ENCODE peak calls at places on chromosome 14, in eight cellular contexts. Z is K562, K is suprapubic skin, V is HCT116, Q is HL-60, N is stomach, S is transverse colon, Y is breast epithelium. X is an unnamed sample.

GRCh38 chr14:42710071-42710470 is 1103.4 kb downstream of the LRFN5 start:
- DNase-seq in Z (no peak), K (no peak), V (no peak), Q (no peak), N (no peak), S (no peak), Y (no peak), X (no peak)

GRCh38 chr14:104797112-104798044 is 1.8 kb upstream of the AKT1 start:
- DNase-seq in Z (peak), K (no peak), V (no peak), Q (no peak), N (peak), S (peak), Y (no peak), X (no peak)

GRCh38 chr14:75829316-75829715 is 152.5 kb downstream of the TGFB3 start:
- DNase-seq in Z (no peak), K (no peak), V (no peak), Q (no peak), N (no peak), S (no peak), Y (no peak), X (no peak)

GRCh38 chr14:66827182-66827581 is 319.2 kb downstream of the GPHN start:
- DNase-seq in Z (no peak), K (no peak), V (no peak), Q (no peak), N (no peak), S (no peak), Y (no peak), X (no peak)

GRCh38 chr14:100673085-100673806 is 53.4 kb upstream of the DLK1 start:
- DNase-seq in Z (peak), K (no peak), V (no peak), Q (no peak), N (peak), S (peak), Y (no peak), X (no peak)

GRCh38 chr14:34684578-34684977 is 29.8 kb downstream of the CFL2 start:
- DNase-seq in Z (no peak), K (no peak), V (no peak), Q (peak), N (no peak), S (no peak), Y (no peak), X (no peak)

GRCh38 chr14:51692646-51693045 is 40.9 kb downstream of the FRMD6 start:
- DNase-seq in Z (no peak), K (no peak), V (no peak), Q (no peak), N (no peak), S (no peak), Y (no peak), X (no peak)

GRCh38 chr14:68397827-68398226 is 395.0 kb downstream of the ZFP36L1 start:
- DNase-seq in Z (no peak), K (no peak), V (no peak), Q (no peak), N (no peak), S (no peak), Y (no peak), X (peak)

GRCh38 chr14:35155962-35156361 is 33.6 kb downstream of the PRORP start:
- DNase-seq in Z (no peak), K (no peak), V (no peak), Q (no peak), N (no peak), S (no peak), Y (no peak), X (no peak)

GRCh38 chr14:44914849-44915248 is 46.9 kb downstream of the KLHL28 start:
- DNase-seq in Z (no peak), K (no peak), V (no peak), Q (no peak), N (no peak), S (no peak), Y (no peak), X (no peak)

GRCh38 chr14:81275995-81276698 is 55.4 kb upstream of the GTF2A1 start:
- DNase-seq in Z (no peak), K (no peak), V (no peak), Q (no peak), N (no peak), S (no peak), Y (no peak), X (no peak)

GRCh38 chr14:45065540-45065939 is 18.4 kb upstream of the PRPF39 start:
- DNase-seq in Z (no peak), K (no peak), V (no peak), Q (no peak), N (no peak), S (no peak), Y (no peak), X (no peak)

GRCh38 chr14:92153581-92153980 is 31.8 kb downstream of the CPSF2 start:
- DNase-seq in Z (no peak), K (no peak), V (no peak), Q (no peak), N (no peak), S (no peak), Y (no peak), X (no peak)

GRCh38 chr14:65318636-65319506 is 93.7 kb upstream of the FUT8 start:
- DNase-seq in Z (no peak), K (no peak), V (no peak), Q (no peak), N (no peak), S (no peak), Y (no peak), X (no peak)

GRCh38 chr14:59359451-59360124 is 105.6 kb downstream of the GPR135 start:
- DNase-seq in Z (no peak), K (no peak), V (no peak), Q (peak), N (no peak), S (no peak), Y (no peak), X (no peak)

GRCh38 chr14:85079842-85080741 is 449.9 kb upstream of the FLRT2 start:
- DNase-seq in Z (no peak), K (no peak), V (no peak), Q (no peak), N (no peak), S (no peak), Y (no peak), X (no peak)

GRCh38 chr14:102949062-102949800 is 26.8 kb downstream of the AMN start:
- DNase-seq in Z (no peak), K (no peak), V (no peak), Q (peak), N (no peak), S (peak), Y (no peak), X (peak)

GRCh38 chr14:28772613-28773012 is 6.0 kb downstream of the FOXG1 start:
- DNase-seq in Z (no peak), K (no peak), V (no peak), Q (no peak), N (no peak), S (no peak), Y (no peak), X (no peak)

GRCh38 chr14:98808494-98809407 is 463.2 kb downstream of the BCL11B start:
- DNase-seq in Z (no peak), K (no peak), V (no peak), Q (no peak), N (peak), S (no peak), Y (peak), X (no peak)

GRCh38 chr14:86722612-86723253 is 1192.8 kb downstream of the FLRT2 start:
- DNase-seq in Z (no peak), K (no peak), V (no peak), Q (no peak), N (no peak), S (no peak), Y (no peak), X (no peak)

GRCh38 chr14:83849999-83850611 is 1679.8 kb upstream of the FLRT2 start:
- DNase-seq in Z (no peak), K (no peak), V (no peak), Q (no peak), N (no peak), S (no peak), Y (no peak), X (no peak)

GRCh38 chr14:105058521-105059034 is 6.7 kb downstream of the GPR132 start:
- DNase-seq in Z (no peak), K (no peak), V (no peak), Q (peak), N (no peak), S (no peak), Y (no peak), X (no peak)

GRCh38 chr14:65286443-65286842 is 126.1 kb upstream of the FUT8 start:
- DNase-seq in Z (peak), K (no peak), V (peak), Q (no peak), N (peak), S (no peak), Y (no peak), X (no peak)

GRCh38 chr14:69351385-69351784 is 46.7 kb downstream of the ERH start:
- DNase-seq in Z (no peak), K (no peak), V (no peak), Q (peak), N (no peak), S (no peak), Y (no peak), X (peak)

GRCh38 chr14:82855912-82856381 is 1322.3 kb upstream of the SEL1L start:
- DNase-seq in Z (no peak), K (no peak), V (no peak), Q (peak), N (no peak), S (no peak), Y (no peak), X (no peak)

GRCh38 chr14:54329082-54329695 is 67.6 kb upstream of the CDKN3 start:
- DNase-seq in Z (peak), K (no peak), V (peak), Q (peak), N (peak), S (peak), Y (no peak), X (no peak)

GRCh38 chr14:64673748-64674147 is 30.5 kb upstream of the PLEKHG3 start:
- DNase-seq in Z (no peak), K (no peak), V (no peak), Q (peak), N (no peak), S (no peak), Y (no peak), X (peak)

GRCh38 chr14:70821916-70822705 is 12.8 kb upstream of the MAP3K9 start:
- DNase-seq in Z (peak), K (no peak), V (no peak), Q (peak), N (peak), S (peak), Y (no peak), X (peak)

GRCh38 chr14:55599250-55599879 is 19.4 kb downstream of the KTN1 start:
- DNase-seq in Z (no peak), K (no peak), V (peak), Q (peak), N (peak), S (peak), Y (peak), X (no peak)
- H3K27ac ChIP-seq in Z (no peak), K (no peak), V (peak), Q (no peak), N (no peak), S (peak), Y (no peak), X (no peak)

GRCh38 chr14:94343238-94343637 is 20.1 kb upstream of the SERPINA6 start:
- DNase-seq in Z (no peak), K (no peak), V (no peak), Q (no peak), N (no peak), S (no peak), Y (no peak), X (no peak)

GRCh38 chr14:94344389-94344788 is 21.3 kb upstream of the SERPINA6 start:
- DNase-seq in Z (no peak), K (no peak), V (no peak), Q (no peak), N (no peak), S (no peak), Y (no peak), X (no peak)

GRCh38 chr14:94341654-94342333 is 18.7 kb upstream of the SERPINA6 start:
- DNase-seq in Z (no peak), K (no peak), V (no peak), Q (peak), N (no peak), S (no peak), Y (no peak), X (no peak)

GRCh38 chr14:94340533-94340932 is 17.4 kb upstream of the SERPINA6 start:
- DNase-seq in Z (no peak), K (no peak), V (no peak), Q (no peak), N (no peak), S (no peak), Y (no peak), X (no peak)

GRCh38 chr14:94342334-94342934 is 19.3 kb upstream of the SERPINA6 start:
- DNase-seq in Z (no peak), K (peak), V (peak), Q (no peak), N (peak), S (peak), Y (peak), X (no peak)
- TF ChIP-seq POLR2AphosphoS5 in Z (no peak), K (peak), V (peak), Q (no peak), N (peak), S (peak), Y (no peak), X (peak)

GRCh38 chr14:52700701-52701172 is 5.4 kb upstream of the ERO1A start:
- DNase-seq in Z (no peak), K (no peak), V (peak), Q (no peak), N (no peak), S (no peak), Y (no peak), X (no peak)
- H3K27ac ChIP-seq in Z (no peak), K (no peak), V (peak), Q (no peak), N (peak), S (peak), Y (peak), X (peak)

GRCh38 chr14:26415618-26416123 is 182.2 kb downstream of the NOVA1 start:
- DNase-seq in Z (no peak), K (peak), V (no peak), Q (no peak), N (peak), S (peak), Y (peak), X (no peak)
- TF ChIP-seq POLR2AphosphoS5 in Z (no peak), K (no peak), V (no peak), Q (no peak), N (no peak), S (peak), Y (no peak), X (no peak)

GRCh38 chr14:52914295-52914694 is 36.6 kb downstream of the FERMT2 start:
- DNase-seq in Z (no peak), K (no peak), V (no peak), Q (no peak), N (no peak), S (no peak), Y (no peak), X (no peak)

GRCh38 chr14:52919971-52920370 is 30.9 kb downstream of the FERMT2 start:
- DNase-seq in Z (no peak), K (no peak), V (no peak), Q (no peak), N (no peak), S (no peak), Y (no peak), X (no peak)

GRCh38 chr14:52918486-52918885 is 32.4 kb downstream of the FERMT2 start:
- DNase-seq in Z (no peak), K (no peak), V (no peak), Q (peak), N (no peak), S (no peak), Y (no peak), X (no peak)

GRCh38 chr14:52922059-52922458 is 28.8 kb downstream of the FERMT2 start:
- DNase-seq in Z (no peak), K (no peak), V (no peak), Q (no peak), N (no peak), S (no peak), Y (no peak), X (no peak)

DNA sequence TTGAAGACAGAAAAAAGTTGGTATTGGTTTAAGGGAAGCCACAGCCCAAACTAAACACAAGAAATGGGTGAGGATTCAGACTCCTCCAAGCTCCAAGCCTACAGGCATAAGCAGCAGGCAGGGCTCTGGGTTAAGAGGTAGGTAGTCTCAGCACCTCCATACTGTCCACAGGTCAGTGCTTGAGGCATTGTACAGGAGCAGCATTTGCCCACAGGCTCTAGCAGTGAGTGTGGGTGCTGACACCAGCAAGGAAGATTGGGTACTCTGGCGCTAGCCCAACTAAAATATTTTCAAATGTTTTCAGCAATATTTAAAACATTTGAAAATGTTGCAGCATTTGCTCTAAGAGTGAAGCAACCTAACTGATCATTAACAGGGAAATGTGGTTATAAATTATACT is 33.1 kb downstream of the FERMT2 start:
- DNase-seq in Z (no peak), K (no peak), V (no peak), Q (no peak), N (no peak), S (no peak), Y (no peak), X (no peak)
- H3K27ac ChIP-seq in Z (no peak), K (peak), V (no peak), Q (no peak), N (peak), S (peak), Y (peak), X (no peak)